ENCODE peak calls at places on chromosomes 5 and 9, in six cellular contexts. N is GM12878, A is A549, G is H54, S is breast epithelium, U is adrenal gland. F is an unnamed sample.

GRCh38 chr9:137531099-137531765 is 19.0 kb downstream of the PNPLA7 start:
- DNase-seq in N (no peak), A (no peak), G (no peak), S (no peak), U (no peak), F (no peak)

GRCh38 chr5:77946381-77947050 is 170.4 kb upstream of the TBCA start:
- DNase-seq in N (no peak), A (no peak), G (no peak), S (no peak), U (no peak), F (no peak)

GRCh38 chr9:27407966-27408365 is 111.0 kb upstream of the EQTN start:
- DNase-seq in N (no peak), A (no peak), G (peak; percentile 40), S (no peak), U (no peak), F (no peak)

GRCh38 chr5:172385164-172385563 is 69.2 kb downstream of the SH3PXD2B start:
- DNase-seq in N (no peak), A (no peak), G (no peak), S (no peak), U (no peak), F (no peak)

GRCh38 chr5:141995656-141996055 is 17.2 kb downstream of the GNPDA1 start:
- DNase-seq in N (no peak), A (no peak), G (no peak), S (no peak), U (no peak), F (no peak)

GRCh38 chr5:95449460-95449859 is 58.3 kb downstream of the FAM81B start:
- DNase-seq in N (no peak), A (no peak), G (no peak), S (no peak), U (no peak), F (no peak)

GRCh38 chr9:109934499-109935214 is 154.7 kb downstream of the PALM2AKAP2 start:
- DNase-seq in N (no peak), A (no peak), G (no peak), S (no peak), U (no peak), F (no peak)

GRCh38 chr5:97549496-97549895 is 366.4 kb upstream of the RIOK2 start:
- DNase-seq in N (no peak), A (no peak), G (no peak), S (no peak), U (no peak), F (no peak)

GRCh38 chr5:22928821-22929482 is 75.8 kb upstream of the CDH12 start:
- DNase-seq in N (no peak), A (no peak), G (no peak), S (no peak), U (no peak), F (no peak)

GRCh38 chr9:112861638-112862555 is 28.8 kb downstream of the SLC46A2 start:
- DNase-seq in N (no peak), A (no peak), G (no peak), S (no peak), U (no peak), F (no peak)

GRCh38 chr5:107619781-107620180 is 51.0 kb downstream of the EFNA5 start:
- DNase-seq in N (no peak), A (no peak), G (no peak), S (no peak), U (no peak), F (no peak)

GRCh38 chr9:110890416-110890815 is 147.9 kb downstream of the LPAR1 start:
- DNase-seq in N (no peak), A (no peak), G (no peak), S (no peak), U (no peak), F (no peak)

GRCh38 chr9:84296146-84296843 is 44.3 kb downstream of the SLC28A3 start:
- DNase-seq in N (peak; percentile 66), A (peak; percentile 13), G (peak; percentile 51), S (no peak), U (no peak), F (no peak)

GRCh38 chr5:39755452-39755851 is 330.7 kb upstream of the DAB2 start:
- DNase-seq in N (no peak), A (peak; percentile 1), G (no peak), S (no peak), U (no peak), F (no peak)

GRCh38 chr9:4334439-4334838 is 34.6 kb upstream of the GLIS3 start:
- DNase-seq in N (no peak), A (peak; percentile 16), G (no peak), S (peak; percentile 80), U (peak; percentile 39), F (peak; percentile 35)

GRCh38 chr5:16492398-16493175 is 27.0 kb upstream of the ZNF622 start:
- DNase-seq in N (no peak), A (peak; percentile 28), G (no peak), S (no peak), U (no peak), F (no peak)

GRCh38 chr5:74576941-74577456 is 63.5 kb downstream of the ENC1 start:
- DNase-seq in N (peak; percentile 70), A (no peak), G (no peak), S (no peak), U (no peak), F (no peak)

GRCh38 chr5:147483961-147484707 is 25.7 kb downstream of the DPYSL3 start:
- DNase-seq in N (no peak), A (no peak), G (no peak), S (no peak), U (no peak), F (no peak)

GRCh38 chr9:137506702-137507171 is 43.5 kb downstream of the PNPLA7 start:
- DNase-seq in N (no peak), A (no peak), G (no peak), S (no peak), U (no peak), F (no peak)

GRCh38 chr9:101477736-101478135 is 42.2 kb upstream of the ALDOB start:
- DNase-seq in N (no peak), A (no peak), G (no peak), S (no peak), U (no peak), F (no peak)

GRCh38 chr9:92265159-92265558 is 28.3 kb downstream of the IARS1 start:
- DNase-seq in N (no peak), A (no peak), G (no peak), S (no peak), U (no peak), F (no peak)

GRCh38 chr5:446066-446725 is 3.2 kb downstream of the EXOC3 start:
- DNase-seq in N (no peak), A (no peak), G (no peak), S (no peak), U (no peak), F (no peak)

GRCh38 chr5:54205453-54205852 is 104.9 kb downstream of the ARL15 start:
- DNase-seq in N (no peak), A (no peak), G (no peak), S (no peak), U (no peak), F (no peak)

GRCh38 chr5:91219803-91220371 is 163.2 kb downstream of the ARRDC3 start:
- DNase-seq in N (no peak), A (peak; percentile 24), G (no peak), S (no peak), U (no peak), F (peak; percentile 26)

GRCh38 chr5:32232441-32233219 is 58.5 kb upstream of the GOLPH3 start:
- DNase-seq in N (peak; percentile 19), A (peak; percentile 61), G (peak; percentile 61), S (peak; percentile 86), U (peak; percentile 81), F (peak; percentile 41)

GRCh38 chr9:69249337-69249736 is 75.3 kb downstream of the TJP2 start:
- DNase-seq in N (no peak), A (no peak), G (no peak), S (no peak), U (no peak), F (no peak)

GRCh38 chr5:93022211-93022610 is 558.8 kb downstream of the NR2F1-AS1 start:
- DNase-seq in N (no peak), A (no peak), G (no peak), S (no peak), U (no peak), F (no peak)

DNA sequence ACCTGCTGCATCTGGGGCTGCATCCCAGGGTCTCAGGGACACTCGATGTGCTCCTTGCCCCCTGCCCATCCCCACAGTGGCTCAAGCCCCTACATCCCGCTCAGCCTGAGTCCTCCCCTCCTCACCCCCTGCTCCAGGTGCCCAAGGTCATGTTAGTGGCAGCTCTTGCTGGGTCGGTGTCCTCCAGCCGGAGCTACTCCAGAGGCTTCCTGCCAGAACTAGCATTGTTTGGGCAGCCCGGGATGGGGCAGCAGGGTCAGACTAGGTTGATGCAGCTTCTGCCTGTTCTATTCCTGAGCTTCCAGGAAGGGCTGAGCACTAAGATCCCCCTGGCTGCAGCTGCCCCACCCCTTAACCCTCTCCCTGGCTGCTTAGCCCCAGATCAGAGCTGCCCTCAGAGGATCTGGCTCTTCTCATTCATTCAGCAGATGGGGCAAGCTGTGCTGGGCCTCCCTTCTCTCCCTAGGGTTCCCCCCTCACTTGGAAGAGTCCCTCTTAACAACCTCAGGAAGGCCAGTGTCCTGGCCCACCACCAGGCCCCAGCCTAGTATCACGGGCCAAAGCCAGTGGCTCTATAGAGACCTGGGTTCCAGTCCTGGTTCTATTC is 712 bp downstream of the RGS14 start:
- DNase-seq in N (no peak), A (no peak), G (no peak), S (no peak), U (no peak), F (no peak)
- TF ChIP-seq POLR2A in N (no peak), A (no peak), G (no peak), S (no peak), U (no peak), F (no peak)

DNA sequence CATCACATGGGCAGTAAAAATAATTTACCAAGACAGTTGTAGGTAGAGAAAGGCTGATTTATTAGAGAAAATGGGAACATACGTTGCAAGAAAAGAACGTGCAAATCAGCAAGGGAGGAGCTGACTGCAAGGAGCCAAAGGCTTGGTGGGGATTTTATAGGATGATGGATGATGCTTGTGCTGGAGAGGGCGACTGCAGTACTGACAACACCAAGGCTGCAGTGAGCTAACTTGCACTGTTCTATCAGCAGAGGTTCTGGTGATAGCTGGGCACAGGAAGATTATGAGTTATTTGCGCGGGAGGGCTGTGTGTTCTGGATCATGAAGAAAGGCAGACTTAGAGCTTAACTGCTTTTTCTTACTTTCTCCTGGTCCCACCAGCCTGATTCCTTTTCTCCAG is 265.4 kb downstream of the GADD45G start:
- DNase-seq in N (no peak), A (no peak), G (no peak), S (no peak), U (no peak), F (no peak)
- TF ChIP-seq POLR2A in N (no peak), A (no peak), G (no peak), S (no peak), U (no peak), F (no peak)

GRCh38 chr5:149406203-149406978 is 27.3 kb upstream of the IL17B start:
- DNase-seq in N (no peak), A (no peak), G (no peak), S (peak; percentile 67), U (no peak), F (no peak)
- TF ChIP-seq POLR2A in N (no peak), A (no peak), G (no peak), S (peak; percentile 48), U (peak; percentile 52), F (no peak)

DNA sequence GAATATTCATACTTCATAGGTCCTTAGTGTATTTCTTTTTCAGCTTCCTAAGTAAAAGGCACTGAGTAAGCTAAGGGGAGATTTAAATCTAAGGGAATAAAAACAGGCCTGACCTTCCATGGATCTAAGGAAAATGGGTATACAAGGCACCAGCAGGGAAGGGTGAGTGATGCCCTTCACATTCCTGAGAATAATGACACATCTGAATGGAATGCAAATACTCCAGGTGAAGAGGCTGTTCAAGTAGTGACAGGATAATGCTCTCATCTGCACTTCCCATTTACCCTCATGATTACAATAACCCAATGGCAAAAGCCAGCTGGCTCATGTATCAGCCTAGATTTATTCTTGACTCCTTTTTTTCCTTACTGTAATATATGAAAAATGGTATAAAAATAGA is 216.2 kb upstream of the ACTBL2 start:
- DNase-seq in N (no peak), A (peak; percentile 6), G (peak; percentile 8), S (no peak), U (no peak), F (peak; percentile 76)
- TF ChIP-seq POLR2A in N (no peak), A (no peak), G (no peak), S (no peak), U (no peak), F (no peak)